ENCODE peak calls at places on chromosomes 5 and 9, in five cellular contexts. One of them, this sample, is unnamed.

GRCh38 chr9:110101531-110102161 is 106.3 kb downstream of the C9orf152 start:
- DNase-seq in activated CD4-positive, CD25-positive, alpha-beta regulatory T cell treated with anti-CD3 and anti-CD28 coated beads, Interleukin-2, amount 50 U/mL, for 16 hours: no peak
- DNase-seq in CD8-positive, alpha-beta memory T cell: no peak
- DNase-seq in activated naive CD8-positive, alpha-beta T cell treated with anti-CD3 and anti-CD28 coated beads for 36 hours: no peak
- DNase-seq in IMR-90: peak
- DNase-seq in this sample: peak

GRCh38 chr5:131581710-131582109 is 53.3 kb downstream of the RAPGEF6 start:
- DNase-seq in activated CD4-positive, CD25-positive, alpha-beta regulatory T cell treated with anti-CD3 and anti-CD28 coated beads, Interleukin-2, amount 50 U/mL, for 16 hours: no peak
- DNase-seq in CD8-positive, alpha-beta memory T cell: no peak
- DNase-seq in activated naive CD8-positive, alpha-beta T cell treated with anti-CD3 and anti-CD28 coated beads for 36 hours: no peak
- DNase-seq in IMR-90: no peak
- DNase-seq in this sample: peak

GRCh38 chr5:36073595-36074216 is 7.0 kb upstream of the UGT3A2 start:
- DNase-seq in activated CD4-positive, CD25-positive, alpha-beta regulatory T cell treated with anti-CD3 and anti-CD28 coated beads, Interleukin-2, amount 50 U/mL, for 16 hours: no peak
- DNase-seq in CD8-positive, alpha-beta memory T cell: no peak
- DNase-seq in activated naive CD8-positive, alpha-beta T cell treated with anti-CD3 and anti-CD28 coated beads for 36 hours: peak
- DNase-seq in IMR-90: no peak
- DNase-seq in this sample: peak

GRCh38 chr5:32471784-32472183 is 27.2 kb upstream of the ZFR start:
- DNase-seq in activated CD4-positive, CD25-positive, alpha-beta regulatory T cell treated with anti-CD3 and anti-CD28 coated beads, Interleukin-2, amount 50 U/mL, for 16 hours: no peak
- DNase-seq in CD8-positive, alpha-beta memory T cell: no peak
- DNase-seq in activated naive CD8-positive, alpha-beta T cell treated with anti-CD3 and anti-CD28 coated beads for 36 hours: no peak
- DNase-seq in IMR-90: no peak
- DNase-seq in this sample: no peak

GRCh38 chr9:135300346-135301141 is 179.0 kb upstream of the PPP1R26 start:
- DNase-seq in activated CD4-positive, CD25-positive, alpha-beta regulatory T cell treated with anti-CD3 and anti-CD28 coated beads, Interleukin-2, amount 50 U/mL, for 16 hours: no peak
- DNase-seq in CD8-positive, alpha-beta memory T cell: no peak
- DNase-seq in activated naive CD8-positive, alpha-beta T cell treated with anti-CD3 and anti-CD28 coated beads for 36 hours: no peak
- DNase-seq in IMR-90: no peak
- DNase-seq in this sample: no peak

GRCh38 chr5:127968998-127969397 is 114.6 kb upstream of the SLC12A2 start:
- DNase-seq in activated CD4-positive, CD25-positive, alpha-beta regulatory T cell treated with anti-CD3 and anti-CD28 coated beads, Interleukin-2, amount 50 U/mL, for 16 hours: no peak
- DNase-seq in CD8-positive, alpha-beta memory T cell: no peak
- DNase-seq in activated naive CD8-positive, alpha-beta T cell treated with anti-CD3 and anti-CD28 coated beads for 36 hours: no peak
- DNase-seq in IMR-90: no peak
- DNase-seq in this sample: no peak

GRCh38 chr5:143882520-143882919 is 70.6 kb downstream of the HMHB1 start:
- DNase-seq in activated CD4-positive, CD25-positive, alpha-beta regulatory T cell treated with anti-CD3 and anti-CD28 coated beads, Interleukin-2, amount 50 U/mL, for 16 hours: no peak
- DNase-seq in CD8-positive, alpha-beta memory T cell: no peak
- DNase-seq in activated naive CD8-positive, alpha-beta T cell treated with anti-CD3 and anti-CD28 coated beads for 36 hours: no peak
- DNase-seq in IMR-90: peak
- DNase-seq in this sample: peak

GRCh38 chr9:133306242-133307194 is 29.5 kb downstream of the SURF6 start:
- DNase-seq in activated CD4-positive, CD25-positive, alpha-beta regulatory T cell treated with anti-CD3 and anti-CD28 coated beads, Interleukin-2, amount 50 U/mL, for 16 hours: no peak
- DNase-seq in CD8-positive, alpha-beta memory T cell: no peak
- DNase-seq in activated naive CD8-positive, alpha-beta T cell treated with anti-CD3 and anti-CD28 coated beads for 36 hours: no peak
- DNase-seq in IMR-90: no peak
- DNase-seq in this sample: no peak

GRCh38 chr9:18824095-18824666 is 208.8 kb downstream of the SAXO1 start:
- DNase-seq in activated CD4-positive, CD25-positive, alpha-beta regulatory T cell treated with anti-CD3 and anti-CD28 coated beads, Interleukin-2, amount 50 U/mL, for 16 hours: no peak
- DNase-seq in CD8-positive, alpha-beta memory T cell: no peak
- DNase-seq in activated naive CD8-positive, alpha-beta T cell treated with anti-CD3 and anti-CD28 coated beads for 36 hours: no peak
- DNase-seq in IMR-90: no peak
- DNase-seq in this sample: peak

GRCh38 chr9:117354997-117355396 is 59.9 kb downstream of the ASTN2 start:
- DNase-seq in activated CD4-positive, CD25-positive, alpha-beta regulatory T cell treated with anti-CD3 and anti-CD28 coated beads, Interleukin-2, amount 50 U/mL, for 16 hours: no peak
- DNase-seq in CD8-positive, alpha-beta memory T cell: no peak
- DNase-seq in activated naive CD8-positive, alpha-beta T cell treated with anti-CD3 and anti-CD28 coated beads for 36 hours: no peak
- DNase-seq in IMR-90: no peak
- DNase-seq in this sample: no peak

GRCh38 chr5:173204185-173204979 is 30.6 kb downstream of the NKX2-5 start:
- DNase-seq in activated CD4-positive, CD25-positive, alpha-beta regulatory T cell treated with anti-CD3 and anti-CD28 coated beads, Interleukin-2, amount 50 U/mL, for 16 hours: no peak
- DNase-seq in CD8-positive, alpha-beta memory T cell: no peak
- DNase-seq in activated naive CD8-positive, alpha-beta T cell treated with anti-CD3 and anti-CD28 coated beads for 36 hours: no peak
- DNase-seq in IMR-90: peak
- DNase-seq in this sample: peak

GRCh38 chr9:14033067-14033466 is 280.9 kb downstream of the NFIB start:
- DNase-seq in activated CD4-positive, CD25-positive, alpha-beta regulatory T cell treated with anti-CD3 and anti-CD28 coated beads, Interleukin-2, amount 50 U/mL, for 16 hours: no peak
- DNase-seq in CD8-positive, alpha-beta memory T cell: no peak
- DNase-seq in activated naive CD8-positive, alpha-beta T cell treated with anti-CD3 and anti-CD28 coated beads for 36 hours: no peak
- DNase-seq in IMR-90: no peak
- DNase-seq in this sample: no peak

GRCh38 chr5:168818586-168818985 is 239.4 kb upstream of the PANK3 start:
- DNase-seq in activated CD4-positive, CD25-positive, alpha-beta regulatory T cell treated with anti-CD3 and anti-CD28 coated beads, Interleukin-2, amount 50 U/mL, for 16 hours: no peak
- DNase-seq in CD8-positive, alpha-beta memory T cell: no peak
- DNase-seq in activated naive CD8-positive, alpha-beta T cell treated with anti-CD3 and anti-CD28 coated beads for 36 hours: no peak
- DNase-seq in IMR-90: no peak
- DNase-seq in this sample: no peak

GRCh38 chr5:176610430-176610763 is 441 bp upstream of the GPRIN1 start:
- DNase-seq in activated CD4-positive, CD25-positive, alpha-beta regulatory T cell treated with anti-CD3 and anti-CD28 coated beads, Interleukin-2, amount 50 U/mL, for 16 hours: no peak
- DNase-seq in CD8-positive, alpha-beta memory T cell: no peak
- DNase-seq in activated naive CD8-positive, alpha-beta T cell treated with anti-CD3 and anti-CD28 coated beads for 36 hours: no peak
- DNase-seq in IMR-90: no peak
- DNase-seq in this sample: no peak

GRCh38 chr5:74206571-74207550 is 433.7 kb downstream of the ENC1 start:
- DNase-seq in activated CD4-positive, CD25-positive, alpha-beta regulatory T cell treated with anti-CD3 and anti-CD28 coated beads, Interleukin-2, amount 50 U/mL, for 16 hours: no peak
- DNase-seq in CD8-positive, alpha-beta memory T cell: no peak
- DNase-seq in activated naive CD8-positive, alpha-beta T cell treated with anti-CD3 and anti-CD28 coated beads for 36 hours: no peak
- DNase-seq in IMR-90: peak
- DNase-seq in this sample: peak

GRCh38 chr9:2120926-2121689 is 106.0 kb downstream of the SMARCA2 start:
- DNase-seq in activated CD4-positive, CD25-positive, alpha-beta regulatory T cell treated with anti-CD3 and anti-CD28 coated beads, Interleukin-2, amount 50 U/mL, for 16 hours: no peak
- DNase-seq in CD8-positive, alpha-beta memory T cell: no peak
- DNase-seq in activated naive CD8-positive, alpha-beta T cell treated with anti-CD3 and anti-CD28 coated beads for 36 hours: no peak
- DNase-seq in IMR-90: peak
- DNase-seq in this sample: peak

GRCh38 chr5:155735388-155735787 is 591.6 kb upstream of the SGCD start:
- DNase-seq in activated CD4-positive, CD25-positive, alpha-beta regulatory T cell treated with anti-CD3 and anti-CD28 coated beads, Interleukin-2, amount 50 U/mL, for 16 hours: no peak
- DNase-seq in CD8-positive, alpha-beta memory T cell: no peak
- DNase-seq in activated naive CD8-positive, alpha-beta T cell treated with anti-CD3 and anti-CD28 coated beads for 36 hours: no peak
- DNase-seq in IMR-90: no peak
- DNase-seq in this sample: no peak

GRCh38 chr5:178338750-178339144 is 106.1 kb upstream of the PHYKPL start:
- DNase-seq in activated CD4-positive, CD25-positive, alpha-beta regulatory T cell treated with anti-CD3 and anti-CD28 coated beads, Interleukin-2, amount 50 U/mL, for 16 hours: no peak
- DNase-seq in CD8-positive, alpha-beta memory T cell: no peak
- DNase-seq in activated naive CD8-positive, alpha-beta T cell treated with anti-CD3 and anti-CD28 coated beads for 36 hours: no peak
- DNase-seq in IMR-90: no peak
- DNase-seq in this sample: no peak

GRCh38 chr9:2857564-2858198 is 13.8 kb upstream of the PUM3 start:
- DNase-seq in activated CD4-positive, CD25-positive, alpha-beta regulatory T cell treated with anti-CD3 and anti-CD28 coated beads, Interleukin-2, amount 50 U/mL, for 16 hours: peak
- DNase-seq in CD8-positive, alpha-beta memory T cell: peak
- DNase-seq in activated naive CD8-positive, alpha-beta T cell treated with anti-CD3 and anti-CD28 coated beads for 36 hours: peak
- DNase-seq in IMR-90: peak
- DNase-seq in this sample: peak

GRCh38 chr5:2725957-2726356 is 25.5 kb downstream of the IRX2 start:
- DNase-seq in activated CD4-positive, CD25-positive, alpha-beta regulatory T cell treated with anti-CD3 and anti-CD28 coated beads, Interleukin-2, amount 50 U/mL, for 16 hours: no peak
- DNase-seq in CD8-positive, alpha-beta memory T cell: no peak
- DNase-seq in activated naive CD8-positive, alpha-beta T cell treated with anti-CD3 and anti-CD28 coated beads for 36 hours: no peak
- DNase-seq in IMR-90: no peak
- DNase-seq in this sample: no peak

GRCh38 chr5:122984425-122984824 is 52.1 kb downstream of the PPIC start:
- DNase-seq in activated CD4-positive, CD25-positive, alpha-beta regulatory T cell treated with anti-CD3 and anti-CD28 coated beads, Interleukin-2, amount 50 U/mL, for 16 hours: no peak
- DNase-seq in CD8-positive, alpha-beta memory T cell: no peak
- DNase-seq in activated naive CD8-positive, alpha-beta T cell treated with anti-CD3 and anti-CD28 coated beads for 36 hours: no peak
- DNase-seq in IMR-90: no peak
- DNase-seq in this sample: no peak

GRCh38 chr5:168244838-168245555 is 46.4 kb upstream of the WWC1 start:
- DNase-seq in activated CD4-positive, CD25-positive, alpha-beta regulatory T cell treated with anti-CD3 and anti-CD28 coated beads, Interleukin-2, amount 50 U/mL, for 16 hours: no peak
- DNase-seq in CD8-positive, alpha-beta memory T cell: no peak
- DNase-seq in activated naive CD8-positive, alpha-beta T cell treated with anti-CD3 and anti-CD28 coated beads for 36 hours: no peak
- DNase-seq in IMR-90: no peak
- DNase-seq in this sample: no peak

GRCh38 chr9:78691531-78691930 is 394.6 kb downstream of the PSAT1 start:
- DNase-seq in activated CD4-positive, CD25-positive, alpha-beta regulatory T cell treated with anti-CD3 and anti-CD28 coated beads, Interleukin-2, amount 50 U/mL, for 16 hours: no peak
- DNase-seq in CD8-positive, alpha-beta memory T cell: no peak
- DNase-seq in activated naive CD8-positive, alpha-beta T cell treated with anti-CD3 and anti-CD28 coated beads for 36 hours: no peak
- DNase-seq in IMR-90: peak
- DNase-seq in this sample: no peak

GRCh38 chr5:142684508-142685031 is 1.3 kb downstream of the FGF1 start:
- DNase-seq in activated CD4-positive, CD25-positive, alpha-beta regulatory T cell treated with anti-CD3 and anti-CD28 coated beads, Interleukin-2, amount 50 U/mL, for 16 hours: no peak
- DNase-seq in CD8-positive, alpha-beta memory T cell: no peak
- DNase-seq in activated naive CD8-positive, alpha-beta T cell treated with anti-CD3 and anti-CD28 coated beads for 36 hours: no peak
- DNase-seq in IMR-90: peak
- DNase-seq in this sample: no peak

GRCh38 chr9:37283730-37284235 is 138.7 kb upstream of the GRHPR start:
- DNase-seq in activated CD4-positive, CD25-positive, alpha-beta regulatory T cell treated with anti-CD3 and anti-CD28 coated beads, Interleukin-2, amount 50 U/mL, for 16 hours: no peak
- DNase-seq in CD8-positive, alpha-beta memory T cell: no peak
- DNase-seq in activated naive CD8-positive, alpha-beta T cell treated with anti-CD3 and anti-CD28 coated beads for 36 hours: no peak
- DNase-seq in IMR-90: peak
- DNase-seq in this sample: peak